ENCODE peak calls at places on chromosomes 4 and X, in four cellular contexts. J is K562, V is HepG2, P is H1. Z is an unnamed sample.

GRCh38 chrX:154547245-154548027 is at the start of gene IKBKG:
- DNase-seq in P (peak), V (peak), J (peak), Z (peak)

GRCh38 chr4:159770969-159771368 is 668.1 kb downstream of the RAPGEF2 start:
- DNase-seq in P (no peak), J (no peak), V (no peak), Z (no peak)

GRCh38 chr4:103171006-103171405 is 27.1 kb downstream of the CENPE start:
- DNase-seq in J (no peak), V (no peak), P (no peak), Z (no peak)

GRCh38 chrX:1601768-1602085 is 10.3 kb downstream of the AKAP17A start:
- DNase-seq in P (no peak), J (no peak), V (no peak), Z (no peak)

GRCh38 chrX:51759055-51759454 is 15.8 kb downstream of the GSPT2 start:
- DNase-seq in J (no peak), V (no peak), P (no peak), Z (no peak)

GRCh38 chr4:45621926-45622325 is 501.9 kb downstream of the GABRG1 start:
- DNase-seq in J (no peak), V (no peak), P (no peak), Z (no peak)

GRCh38 chr4:54063224-54063623 is 1.2 kb downstream of the CHIC2 start:
- DNase-seq in P (no peak), J (no peak), V (peak), Z (no peak)

GRCh38 chr4:143558286-143558685 is 44.8 kb downstream of the SMARCA5 start:
- DNase-seq in P (no peak), J (no peak), V (no peak), Z (no peak)

GRCh38 chr4:61202100-61202637 is 2.0 kb downstream of the ADGRL3 start:
- DNase-seq in P (peak), V (no peak), J (no peak), Z (no peak)

GRCh38 chr4:56315041-56315440 is 72.2 kb downstream of the AASDH start:
- DNase-seq in V (no peak), P (no peak), J (no peak), Z (no peak)

GRCh38 chr4:98955229-98955628 is 26.3 kb upstream of the EIF4E start:
- DNase-seq in J (no peak), V (no peak), P (no peak), Z (no peak)

GRCh38 chr4:86451560-86452322 is 91.9 kb upstream of the MAPK10 start:
- DNase-seq in V (no peak), J (no peak), P (no peak), Z (no peak)

DNA sequence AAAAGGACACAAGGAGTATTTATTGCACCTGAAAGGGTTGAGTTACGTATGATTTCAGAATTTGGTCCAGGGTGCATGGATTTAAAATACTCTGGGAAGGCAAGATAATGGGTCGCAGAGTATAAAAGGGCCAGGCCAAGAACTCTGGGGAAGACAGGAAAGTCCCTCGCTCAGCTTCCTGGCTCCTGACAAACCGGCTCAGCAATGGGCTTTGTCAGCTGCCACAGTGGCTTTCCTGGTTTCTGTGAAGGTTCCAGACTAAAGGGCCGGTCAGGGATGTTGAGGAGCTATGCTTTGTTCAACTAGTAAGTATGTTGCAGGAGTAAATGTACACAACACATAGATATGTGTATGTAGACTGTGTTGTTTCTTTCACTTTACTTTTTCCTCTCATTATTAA is 154.4 kb upstream of the ETNPPL start:
- DNase-seq in P (no peak), V (no peak), J (no peak), Z (no peak)
- TF ChIP-seq SIN3A in P (no peak), V (no peak), J (no peak), Z (no peak)

GRCh38 chrX:13747836-13748235 is 13.3 kb downstream of the OFD1 start:
- DNase-seq in J (peak), P (no peak), V (peak), Z (peak)
- TF ChIP-seq SRF in J (no peak), P (no peak), V (no peak), Z (no peak)

GRCh38 chr4:1055721-1056590 is 44.5 kb downstream of the FGFRL1 start:
- DNase-seq in V (no peak), P (no peak), J (peak), Z (no peak)
- TF ChIP-seq RAD21 in V (no peak), P (no peak), J (no peak), Z (no peak)

GRCh38 chr4:41455215-41455614 is 82.7 kb upstream of the LIMCH1 start:
- DNase-seq in J (no peak), V (no peak), P (no peak), Z (no peak)

GRCh38 chr4:41465135-41465761 is 72.7 kb upstream of the LIMCH1 start:
- DNase-seq in V (no peak), J (no peak), P (no peak), Z (no peak)

GRCh38 chr4:41456559-41457101 is 81.3 kb upstream of the LIMCH1 start:
- DNase-seq in J (no peak), P (no peak), V (no peak), Z (no peak)

GRCh38 chr4:41458689-41459088 is 79.3 kb upstream of the LIMCH1 start:
- DNase-seq in V (no peak), P (no peak), J (no peak), Z (no peak)

DNA sequence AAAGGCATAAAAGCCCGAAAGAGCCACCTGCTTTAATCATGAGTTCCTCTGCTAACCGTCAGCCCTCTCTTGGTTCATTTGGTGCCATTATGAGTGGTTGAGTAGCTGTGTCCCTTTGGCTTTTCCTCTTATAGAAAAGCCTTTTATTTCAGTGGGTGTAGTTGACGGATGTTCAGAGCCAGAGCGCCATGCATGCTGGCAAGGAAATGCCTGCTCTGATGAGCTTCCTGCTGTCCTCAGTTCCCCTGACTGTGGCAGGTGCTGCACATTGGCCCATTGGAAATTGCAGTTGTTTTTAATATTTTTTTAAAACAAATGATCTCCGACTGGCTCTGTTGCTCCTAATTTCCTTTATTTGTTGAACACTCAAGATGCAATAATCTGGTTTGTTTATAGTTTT is 77.3 kb upstream of the LIMCH1 start:
- DNase-seq in V (no peak), P (no peak), J (no peak), Z (no peak)
- TF ChIP-seq SIN3A in V (no peak), P (no peak), J (no peak), Z (no peak)